ENCODE peak calls at places on chromosomes 5 and 9, in seven cellular contexts. One of them, this sample, is unnamed.

GRCh38 chr9:112158629-112159228 is 16.4 kb downstream of the SUSD1 start:
- DNase-seq in AG04449: no peak
- DNase-seq in fibroblast of mammary gland: no peak
- DNase-seq in endothelial cell: no peak
- DNase-seq in nephron progenitor cell: no peak
- DNase-seq in BE2C: no peak
- DNase-seq in breast epithelium: no peak
- DNase-seq in this sample: no peak

GRCh38 chr5:133265720-133266575 is 214.1 kb downstream of the HSPA4 start:
- DNase-seq in AG04449: no peak
- DNase-seq in fibroblast of mammary gland: no peak
- DNase-seq in endothelial cell: no peak
- DNase-seq in nephron progenitor cell: no peak
- DNase-seq in BE2C: no peak
- DNase-seq in breast epithelium: no peak
- DNase-seq in this sample: no peak

GRCh38 chr9:96048116-96048953 is 172.8 kb downstream of the ERCC6L2 start:
- DNase-seq in AG04449: no peak
- DNase-seq in fibroblast of mammary gland: no peak
- DNase-seq in endothelial cell: no peak
- DNase-seq in nephron progenitor cell: peak; percentile 42
- DNase-seq in BE2C: no peak
- DNase-seq in breast epithelium: no peak
- DNase-seq in this sample: no peak

GRCh38 chr5:40171971-40172370 is 507.7 kb upstream of the PTGER4 start:
- DNase-seq in AG04449: no peak
- DNase-seq in fibroblast of mammary gland: peak; percentile 87
- DNase-seq in endothelial cell: no peak
- DNase-seq in nephron progenitor cell: no peak
- DNase-seq in BE2C: no peak
- DNase-seq in breast epithelium: no peak
- DNase-seq in this sample: no peak

GRCh38 chr9:111559000-111559610 is 34.1 kb downstream of the ZNF483 start:
- DNase-seq in AG04449: peak; percentile 19
- DNase-seq in fibroblast of mammary gland: peak; percentile 85
- DNase-seq in endothelial cell: no peak
- DNase-seq in nephron progenitor cell: no peak
- DNase-seq in BE2C: no peak
- DNase-seq in breast epithelium: no peak
- DNase-seq in this sample: no peak

GRCh38 chr9:36485647-36486453 is 85.8 kb upstream of the RNF38 start:
- DNase-seq in AG04449: no peak
- DNase-seq in fibroblast of mammary gland: peak; percentile 28
- DNase-seq in endothelial cell: peak; percentile 13
- DNase-seq in nephron progenitor cell: peak; percentile 9
- DNase-seq in BE2C: no peak
- DNase-seq in breast epithelium: no peak
- DNase-seq in this sample: no peak

GRCh38 chr9:37338218-37338617 is 84.3 kb upstream of the GRHPR start:
- DNase-seq in AG04449: no peak
- DNase-seq in fibroblast of mammary gland: no peak
- DNase-seq in endothelial cell: no peak
- DNase-seq in nephron progenitor cell: no peak
- DNase-seq in BE2C: no peak
- DNase-seq in breast epithelium: no peak
- DNase-seq in this sample: no peak

GRCh38 chr5:35061216-35061615 is 13.5 kb upstream of the AGXT2 start:
- DNase-seq in AG04449: no peak
- DNase-seq in fibroblast of mammary gland: peak; percentile 60
- DNase-seq in endothelial cell: no peak
- DNase-seq in nephron progenitor cell: no peak
- DNase-seq in BE2C: no peak
- DNase-seq in breast epithelium: no peak
- DNase-seq in this sample: no peak

GRCh38 chr5:39176740-39177628 is 42.4 kb downstream of the FYB1 start:
- DNase-seq in AG04449: no peak
- DNase-seq in fibroblast of mammary gland: no peak
- DNase-seq in endothelial cell: no peak
- DNase-seq in nephron progenitor cell: no peak
- DNase-seq in BE2C: no peak
- DNase-seq in breast epithelium: no peak
- DNase-seq in this sample: no peak

GRCh38 chr9:135410421-135410820 is 69.2 kb upstream of the PPP1R26 start:
- DNase-seq in AG04449: no peak
- DNase-seq in fibroblast of mammary gland: no peak
- DNase-seq in endothelial cell: no peak
- DNase-seq in nephron progenitor cell: no peak
- DNase-seq in BE2C: no peak
- DNase-seq in breast epithelium: no peak
- DNase-seq in this sample: no peak

GRCh38 chr9:128633601-128634000 is 23.0 kb downstream of the DYNC2I2 start:
- DNase-seq in AG04449: no peak
- DNase-seq in fibroblast of mammary gland: no peak
- DNase-seq in endothelial cell: no peak
- DNase-seq in nephron progenitor cell: no peak
- DNase-seq in BE2C: no peak
- DNase-seq in breast epithelium: no peak
- DNase-seq in this sample: no peak

DNA sequence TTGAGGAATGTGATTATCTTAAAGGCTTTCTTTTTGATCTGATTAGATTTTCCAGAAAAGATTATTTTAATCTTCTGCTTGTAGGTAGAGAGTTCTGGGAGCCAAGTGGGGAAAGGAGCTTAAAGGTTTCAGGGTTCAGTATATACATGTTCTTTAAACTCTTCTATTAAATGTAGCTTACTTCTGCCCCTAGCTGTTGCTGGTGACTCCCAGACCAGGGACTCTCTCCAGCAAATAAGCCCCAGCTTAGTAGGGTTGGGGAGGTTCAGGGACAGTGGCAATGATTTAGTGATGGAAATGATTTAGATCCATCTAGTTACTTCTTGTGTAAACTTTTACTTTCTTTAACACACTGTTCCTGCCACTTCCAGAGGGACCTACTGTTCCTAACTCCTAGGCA is 72.2 kb downstream of the SLC12A2 start:
- DNase-seq in AG04449: no peak
- DNase-seq in fibroblast of mammary gland: peak; percentile 14
- DNase-seq in endothelial cell: no peak
- DNase-seq in nephron progenitor cell: no peak
- DNase-seq in BE2C: no peak
- DNase-seq in breast epithelium: no peak
- DNase-seq in this sample: no peak
- TF ChIP-seq CTCF in AG04449: no peak
- TF ChIP-seq CTCF in fibroblast of mammary gland: peak; percentile 7
- TF ChIP-seq CTCF in endothelial cell: no peak
- TF ChIP-seq CTCF in nephron progenitor cell: no peak
- TF ChIP-seq CTCF in BE2C: no peak
- TF ChIP-seq CTCF in breast epithelium: no peak
- TF ChIP-seq CTCF in this sample: peak; percentile 32

GRCh38 chr9:8514760-8515159 is 715.2 kb upstream of the DMAC1 start:
- DNase-seq in AG04449: no peak
- DNase-seq in fibroblast of mammary gland: no peak
- DNase-seq in endothelial cell: no peak
- DNase-seq in nephron progenitor cell: no peak
- DNase-seq in BE2C: peak; percentile 24
- DNase-seq in breast epithelium: no peak
- DNase-seq in this sample: no peak
- TF ChIP-seq CTCF in AG04449: no peak
- TF ChIP-seq CTCF in fibroblast of mammary gland: no peak
- TF ChIP-seq CTCF in endothelial cell: no peak
- TF ChIP-seq CTCF in nephron progenitor cell: no peak
- TF ChIP-seq CTCF in BE2C: peak; percentile 52
- TF ChIP-seq CTCF in breast epithelium: no peak
- TF ChIP-seq CTCF in this sample: no peak

GRCh38 chr9:2047916-2048315 is 32.8 kb downstream of the SMARCA2 start:
- DNase-seq in AG04449: no peak
- DNase-seq in fibroblast of mammary gland: no peak
- DNase-seq in endothelial cell: no peak
- DNase-seq in nephron progenitor cell: no peak
- DNase-seq in BE2C: no peak
- DNase-seq in breast epithelium: no peak
- DNase-seq in this sample: no peak
- TF ChIP-seq CTCF in AG04449: no peak
- TF ChIP-seq CTCF in fibroblast of mammary gland: no peak
- TF ChIP-seq CTCF in endothelial cell: no peak
- TF ChIP-seq CTCF in nephron progenitor cell: no peak
- TF ChIP-seq CTCF in BE2C: no peak
- TF ChIP-seq CTCF in breast epithelium: no peak
- TF ChIP-seq CTCF in this sample: no peak

DNA sequence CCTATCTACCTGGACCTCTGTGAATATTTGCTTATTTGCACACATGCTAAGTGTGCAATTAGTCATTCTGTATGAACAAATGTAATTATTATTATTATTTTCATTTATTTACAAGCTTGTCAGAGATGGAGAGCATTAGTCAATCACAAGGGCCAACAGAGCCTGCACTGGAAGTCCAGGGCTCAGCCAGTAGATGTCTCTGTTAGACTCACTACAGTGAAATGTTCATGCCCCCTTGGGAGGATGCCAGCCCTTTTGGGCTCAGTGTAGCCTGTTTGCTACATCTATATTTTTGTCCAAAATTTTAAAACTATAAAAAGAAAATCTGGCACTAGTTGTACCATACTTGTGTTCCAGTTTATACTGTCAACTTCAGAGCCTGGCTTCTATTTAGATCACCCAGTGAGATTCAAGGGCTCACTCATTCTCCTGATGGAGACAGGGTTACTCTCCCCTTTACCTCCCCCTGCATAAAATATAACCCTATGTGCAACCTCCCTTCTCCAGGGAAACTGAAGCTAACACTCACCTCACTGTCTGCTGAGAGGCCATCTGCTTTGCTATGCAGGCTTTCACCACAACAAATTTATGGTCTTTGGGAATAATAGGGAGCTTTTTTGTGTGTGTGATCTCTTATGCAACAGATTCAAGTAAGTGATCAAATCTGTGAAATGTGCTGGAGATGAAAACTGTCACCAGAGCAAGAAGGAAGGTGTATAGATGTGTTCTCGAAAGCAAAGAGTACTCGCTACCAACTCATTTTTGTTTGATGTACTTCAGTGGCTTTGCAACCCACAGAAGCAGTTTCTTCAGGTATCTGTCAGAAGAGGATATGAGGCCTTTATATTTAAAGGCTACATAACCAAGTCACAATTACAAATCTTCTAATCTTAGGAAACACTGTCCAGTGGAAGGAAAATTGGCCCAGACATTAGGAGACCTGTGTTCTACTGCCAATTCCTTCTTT is 99.9 kb upstream of the TLE4 start:
- DNase-seq in AG04449: no peak
- DNase-seq in fibroblast of mammary gland: peak; percentile 32
- DNase-seq in endothelial cell: no peak
- DNase-seq in nephron progenitor cell: no peak
- DNase-seq in BE2C: peak; percentile 60
- DNase-seq in breast epithelium: no peak
- DNase-seq in this sample: no peak
- TF ChIP-seq CTCF in AG04449: peak; percentile 44
- TF ChIP-seq CTCF in fibroblast of mammary gland: peak; percentile 8
- TF ChIP-seq CTCF in endothelial cell: no peak
- TF ChIP-seq CTCF in nephron progenitor cell: no peak
- TF ChIP-seq CTCF in BE2C: peak; percentile 62
- TF ChIP-seq CTCF in breast epithelium: no peak
- TF ChIP-seq CTCF in this sample: peak; percentile 18

GRCh38 chr9:77417570-77417969 is 230.6 kb downstream of the GNA14 start:
- DNase-seq in AG04449: no peak
- DNase-seq in fibroblast of mammary gland: peak; percentile 70
- DNase-seq in endothelial cell: no peak
- DNase-seq in nephron progenitor cell: no peak
- DNase-seq in BE2C: no peak
- DNase-seq in breast epithelium: no peak
- DNase-seq in this sample: no peak
- TF ChIP-seq CTCF in AG04449: no peak
- TF ChIP-seq CTCF in fibroblast of mammary gland: no peak
- TF ChIP-seq CTCF in endothelial cell: no peak
- TF ChIP-seq CTCF in nephron progenitor cell: no peak
- TF ChIP-seq CTCF in BE2C: no peak
- TF ChIP-seq CTCF in breast epithelium: no peak
- TF ChIP-seq CTCF in this sample: no peak

GRCh38 chr5:41519801-41520200 is 9.4 kb upstream of the PLCXD3 start:
- DNase-seq in AG04449: no peak
- DNase-seq in fibroblast of mammary gland: peak; percentile 33
- DNase-seq in endothelial cell: no peak
- DNase-seq in nephron progenitor cell: no peak
- DNase-seq in BE2C: no peak
- DNase-seq in breast epithelium: no peak
- DNase-seq in this sample: no peak

GRCh38 chr5:41526699-41527098 is 16.3 kb upstream of the PLCXD3 start:
- DNase-seq in AG04449: no peak
- DNase-seq in fibroblast of mammary gland: no peak
- DNase-seq in endothelial cell: no peak
- DNase-seq in nephron progenitor cell: no peak
- DNase-seq in BE2C: no peak
- DNase-seq in breast epithelium: no peak
- DNase-seq in this sample: no peak

GRCh38 chr5:41527201-41527779 is 16.9 kb upstream of the PLCXD3 start:
- DNase-seq in AG04449: peak; percentile 95
- DNase-seq in fibroblast of mammary gland: peak; percentile 99
- DNase-seq in endothelial cell: no peak
- DNase-seq in nephron progenitor cell: no peak
- DNase-seq in BE2C: peak; percentile 19
- DNase-seq in breast epithelium: no peak
- DNase-seq in this sample: no peak

GRCh38 chr5:41522193-41522786 is 11.9 kb upstream of the PLCXD3 start:
- DNase-seq in AG04449: no peak
- DNase-seq in fibroblast of mammary gland: no peak
- DNase-seq in endothelial cell: no peak
- DNase-seq in nephron progenitor cell: no peak
- DNase-seq in BE2C: no peak
- DNase-seq in breast epithelium: no peak
- DNase-seq in this sample: no peak

GRCh38 chr5:41524174-41524573 is 13.8 kb upstream of the PLCXD3 start:
- DNase-seq in AG04449: no peak
- DNase-seq in fibroblast of mammary gland: peak; percentile 32
- DNase-seq in endothelial cell: no peak
- DNase-seq in nephron progenitor cell: peak; percentile 19
- DNase-seq in BE2C: peak; percentile 44
- DNase-seq in breast epithelium: no peak
- DNase-seq in this sample: no peak
- TF ChIP-seq CTCF in AG04449: no peak
- TF ChIP-seq CTCF in fibroblast of mammary gland: peak; percentile 55
- TF ChIP-seq CTCF in endothelial cell: peak; percentile 47
- TF ChIP-seq CTCF in nephron progenitor cell: peak; percentile 56
- TF ChIP-seq CTCF in BE2C: peak; percentile 78
- TF ChIP-seq CTCF in breast epithelium: no peak
- TF ChIP-seq CTCF in this sample: peak; percentile 44

GRCh38 chr5:149452665-149453617 is 73.8 kb upstream of the IL17B start:
- DNase-seq in AG04449: peak; percentile 87
- DNase-seq in fibroblast of mammary gland: peak; percentile 92
- DNase-seq in endothelial cell: no peak
- DNase-seq in nephron progenitor cell: no peak
- DNase-seq in BE2C: no peak
- DNase-seq in breast epithelium: no peak
- DNase-seq in this sample: no peak
- TF ChIP-seq CTCF in AG04449: peak; percentile 28
- TF ChIP-seq CTCF in fibroblast of mammary gland: no peak
- TF ChIP-seq CTCF in endothelial cell: no peak
- TF ChIP-seq CTCF in nephron progenitor cell: no peak
- TF ChIP-seq CTCF in BE2C: no peak
- TF ChIP-seq CTCF in breast epithelium: no peak
- TF ChIP-seq CTCF in this sample: no peak

GRCh38 chr5:180618830-180619562 is 27.7 kb upstream of the SCGB3A1 start:
- DNase-seq in AG04449: no peak
- DNase-seq in fibroblast of mammary gland: peak; percentile 47
- DNase-seq in endothelial cell: peak; percentile 52
- DNase-seq in nephron progenitor cell: peak; percentile 79
- DNase-seq in BE2C: peak; percentile 75
- DNase-seq in breast epithelium: no peak
- DNase-seq in this sample: peak; percentile 93
- TF ChIP-seq CTCF in AG04449: peak; percentile 69
- TF ChIP-seq CTCF in fibroblast of mammary gland: peak; percentile 25
- TF ChIP-seq CTCF in endothelial cell: no peak
- TF ChIP-seq CTCF in nephron progenitor cell: peak; percentile 45
- TF ChIP-seq CTCF in BE2C: peak; percentile 53
- TF ChIP-seq CTCF in breast epithelium: no peak
- TF ChIP-seq CTCF in this sample: peak; percentile 40

This sample was measured in D721Med.